ENCODE peak calls at places on chromosomes 2 and 18, in four cellular contexts. F is adipocyte, B is fibroblast of pulmonary artery, O is lower lobe of right lung. J is an unnamed sample.

GRCh38 chr2:227808936-227809335 is 4.7 kb upstream of the CCL20 start:
- DNase-seq in B (no peak), O (no peak), F (no peak), J (no peak)

GRCh38 chr2:30580394-30580793 is 133.3 kb downstream of the LCLAT1 start:
- DNase-seq in B (no peak), O (no peak), F (no peak), J (no peak)

GRCh38 chr2:144259332-144259731 is 260.6 kb downstream of the ZEB2 start:
- DNase-seq in B (no peak), F (no peak), O (no peak), J (no peak)

GRCh38 chr2:145022671-145023330 is 502.9 kb upstream of the ZEB2 start:
- DNase-seq in F (peak; percentile 87), O (no peak), B (peak; percentile 68), J (no peak)

GRCh38 chr2:185219981-185220380 is 518.6 kb upstream of the FSIP2 start:
- DNase-seq in F (peak; percentile 39), B (peak; percentile 1), O (no peak), J (no peak)

GRCh38 chr2:114727012-114727411 is 284.6 kb downstream of the DPP10 start:
- DNase-seq in B (no peak), O (no peak), F (no peak), J (peak; percentile 16)

GRCh38 chr2:231602874-231603467 is 10.3 kb downstream of the TEX44 start:
- DNase-seq in O (no peak), F (no peak), B (no peak), J (peak; percentile 10)

GRCh38 chr2:367246-367645 is 79.4 kb upstream of the ALKAL2 start:
- DNase-seq in B (no peak), F (no peak), O (no peak), J (no peak)

GRCh38 chr18:48135436-48135966 is 205.0 kb upstream of the SMAD2 start:
- DNase-seq in O (no peak), F (no peak), B (no peak), J (no peak)
- H3K4me3 ChIP-seq in O (peak overlapping the region; percentile 73), F (no peak overlapping the region), B (no peak overlapping the region), J (peak overlapping the region; percentile 48)

GRCh38 chr2:25685030-25685429 is 11.7 kb upstream of the DTNB start:
- DNase-seq in O (no peak), F (no peak), B (no peak), J (no peak)
- H3K4me3 ChIP-seq in O (no peak overlapping the region), F (no peak overlapping the region), B (no peak overlapping the region), J (no peak overlapping the region)

DNA sequence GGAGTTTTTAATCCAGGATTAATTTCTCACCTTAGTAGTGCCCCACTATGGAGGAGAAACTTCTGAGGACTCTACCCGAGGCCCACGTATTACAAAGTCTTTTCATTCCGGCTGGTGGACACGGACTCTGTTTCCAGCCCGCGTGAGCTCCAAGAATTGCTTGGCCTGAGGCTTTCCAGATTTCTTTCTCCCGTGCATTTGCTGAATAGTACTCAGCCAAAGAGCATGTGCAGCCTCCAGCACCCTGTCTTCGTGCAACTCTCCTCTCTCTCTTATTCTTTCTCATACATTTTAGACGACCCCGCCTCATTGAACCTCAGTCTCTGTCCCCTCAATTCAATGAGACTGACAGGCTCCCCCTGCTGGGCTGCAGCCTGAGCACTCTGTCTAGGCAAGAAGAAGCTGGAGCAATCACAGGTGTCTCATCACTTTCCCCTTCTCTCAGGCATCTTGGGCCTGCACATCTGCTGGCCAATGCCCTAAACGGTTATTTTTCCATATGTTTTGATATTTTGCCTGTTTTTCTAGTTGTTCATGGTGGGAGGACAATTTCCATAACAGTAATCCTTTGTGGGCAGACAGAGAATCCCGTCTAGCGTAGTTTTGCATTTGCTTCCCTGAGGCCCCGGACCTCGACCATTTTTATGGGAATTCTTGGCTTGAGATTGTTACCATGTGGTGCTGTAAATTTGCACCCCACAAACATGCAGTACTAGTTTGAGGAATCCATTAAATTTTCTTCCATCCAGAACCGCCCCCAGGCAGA is 50.0 kb upstream of the LPIN2 start:
- DNase-seq in B (peak; percentile 49), O (peak; percentile 76), F (peak; percentile 71), J (peak; percentile 64)
- H3K4me3 ChIP-seq in B (no peak overlapping the region), O (peak overlapping the region; percentile 24), F (peak overlapping the region; percentile 47), J (peak overlapping the region; percentile 13)

DNA sequence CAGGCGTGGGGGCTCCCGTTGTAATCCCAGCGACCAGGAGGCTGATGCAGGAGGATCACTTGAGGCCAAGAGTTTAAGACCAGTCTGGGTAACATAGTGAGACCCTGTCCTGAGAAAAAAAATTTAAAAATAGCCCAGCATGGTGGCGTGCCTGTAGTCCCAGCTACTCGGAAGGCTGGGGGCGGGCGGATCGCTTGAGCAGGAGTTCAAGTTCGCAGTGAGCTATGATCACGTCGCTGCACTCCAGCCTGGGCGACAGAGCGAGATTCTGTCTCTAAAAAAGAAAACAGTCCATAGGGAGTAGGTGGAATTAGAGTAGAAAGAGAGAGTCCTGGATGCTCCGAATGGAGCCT is 325 bp upstream of the TTLL4 start:
- DNase-seq in B (no peak), F (no peak), O (no peak), J (no peak)
- H3K4me3 ChIP-seq in B (peak overlapping the region; percentile 91), F (peak overlapping the region; percentile 82), O (peak overlapping the region; percentile 96), J (peak overlapping the region; percentile 73)

DNA sequence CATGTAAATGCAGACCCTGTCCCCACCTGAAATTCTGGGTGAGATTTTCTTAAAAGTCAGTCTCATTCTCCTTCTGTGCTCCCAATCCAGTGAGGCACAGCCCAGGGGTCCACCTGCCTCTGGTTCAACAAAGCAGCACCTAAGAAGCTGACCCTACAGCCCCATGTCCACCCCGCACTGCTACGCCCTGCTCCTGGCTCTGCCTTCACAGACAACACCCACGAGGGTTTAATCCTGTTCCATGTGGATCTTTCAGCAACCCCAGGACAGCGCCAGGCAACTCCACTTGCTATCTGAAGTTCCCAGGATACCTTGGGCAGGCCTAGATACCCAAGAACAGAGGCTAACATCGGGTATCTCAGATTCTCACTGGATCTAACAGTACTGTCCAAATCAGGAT is 44.9 kb downstream of the HDLBP start:
- DNase-seq in F (no peak), O (no peak), B (no peak), J (no peak)
- H3K4me3 ChIP-seq in F (peak overlapping the region; percentile 85), O (peak overlapping the region; percentile 81), B (peak overlapping the region; percentile 87), J (no peak overlapping the region)

DNA sequence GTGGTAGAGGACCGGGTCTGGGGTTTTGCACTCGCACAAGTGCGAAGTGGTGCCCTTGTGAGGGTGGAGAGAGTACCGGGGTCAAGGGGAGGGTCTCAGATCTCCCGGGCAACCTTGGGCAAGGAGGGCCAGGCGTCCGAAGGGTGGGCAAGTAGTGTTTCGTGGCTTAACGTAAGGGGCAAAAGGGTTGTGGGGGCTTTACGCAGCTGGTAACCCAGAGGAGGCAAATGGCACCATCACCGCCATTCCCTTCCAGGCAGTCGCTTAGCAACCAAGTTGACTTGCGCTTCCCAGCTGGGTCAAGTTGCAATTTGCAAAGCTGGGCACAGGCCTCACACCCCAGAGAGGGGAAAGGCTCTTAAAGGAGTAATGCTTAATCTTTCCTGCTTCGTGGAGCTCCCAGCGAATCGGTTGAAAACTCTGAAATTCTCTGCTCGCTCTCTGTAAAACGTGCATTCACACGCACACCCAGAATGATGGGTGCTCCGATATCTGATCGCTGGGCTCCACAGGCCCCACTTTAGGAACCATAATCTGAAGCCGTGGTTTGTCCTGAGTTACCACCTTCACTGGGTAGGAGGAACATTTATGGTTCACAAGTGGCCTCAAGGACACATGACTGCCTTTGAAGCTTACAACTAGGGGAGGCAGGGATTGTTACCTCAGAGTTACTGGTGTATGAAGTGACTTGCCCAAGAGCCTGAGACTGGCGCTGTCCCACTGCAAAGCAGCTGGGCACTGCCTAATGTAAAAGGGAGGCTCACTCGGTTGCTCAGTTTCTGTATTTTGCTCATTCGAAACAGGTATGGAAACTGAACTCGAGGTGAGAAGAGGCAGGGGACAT is 127.9 kb downstream of the UXS1 start:
- DNase-seq in B (no peak), O (no peak), F (no peak), J (no peak)
- H3K4me3 ChIP-seq in B (no peak overlapping the region), O (peak overlapping the region; percentile 52), F (no peak overlapping the region), J (peak overlapping the region; percentile 56)

GRCh38 chr2:237604960-237605359 is 14.4 kb upstream of the RAB17 start:
- DNase-seq in B (peak; percentile 71), F (no peak), O (no peak), J (no peak)

GRCh38 chr2:237604391-237604790 is 13.9 kb upstream of the RAB17 start:
- DNase-seq in B (no peak), O (no peak), F (no peak), J (no peak)

GRCh38 chr2:237603049-237603717 is 12.6 kb upstream of the RAB17 start:
- DNase-seq in B (no peak), O (no peak), F (no peak), J (no peak)

GRCh38 chr2:237602409-237602808 is 11.9 kb upstream of the RAB17 start:
- DNase-seq in F (no peak), B (no peak), O (no peak), J (no peak)

GRCh38 chr2:237603718-237604362 is 13.3 kb upstream of the RAB17 start:
- DNase-seq in O (no peak), F (peak; percentile 62), B (peak; percentile 93), J (peak; percentile 54)
- H3K4me3 ChIP-seq in O (peak overlapping the region; percentile 10), F (peak overlapping the region; percentile 15), B (no peak overlapping the region), J (peak overlapping the region; percentile 12)

DNA sequence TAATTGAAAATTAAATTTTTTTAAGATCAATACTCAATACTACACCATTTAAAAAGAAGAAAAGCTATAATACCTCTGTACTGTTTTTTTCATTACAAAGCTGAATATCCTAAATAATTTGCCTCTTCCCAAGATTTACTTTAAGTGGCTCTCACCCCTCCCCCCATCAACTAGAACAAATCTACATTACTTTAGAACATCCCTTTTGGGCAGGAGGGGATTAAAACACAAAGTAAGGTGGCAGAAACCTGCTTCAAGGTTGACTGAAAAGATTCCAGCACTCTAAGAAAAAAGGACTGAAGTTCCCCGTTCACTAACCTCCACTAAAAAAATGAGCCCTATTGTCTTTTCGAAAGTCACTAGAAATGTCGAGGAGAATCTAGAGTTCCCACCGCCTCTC is 42.3 kb downstream of the SLC38A11 start:
- DNase-seq in O (no peak), B (no peak), F (no peak), J (no peak)
- H3K4me3 ChIP-seq in O (no peak overlapping the region), B (no peak overlapping the region), F (no peak overlapping the region), J (no peak overlapping the region)

DNA sequence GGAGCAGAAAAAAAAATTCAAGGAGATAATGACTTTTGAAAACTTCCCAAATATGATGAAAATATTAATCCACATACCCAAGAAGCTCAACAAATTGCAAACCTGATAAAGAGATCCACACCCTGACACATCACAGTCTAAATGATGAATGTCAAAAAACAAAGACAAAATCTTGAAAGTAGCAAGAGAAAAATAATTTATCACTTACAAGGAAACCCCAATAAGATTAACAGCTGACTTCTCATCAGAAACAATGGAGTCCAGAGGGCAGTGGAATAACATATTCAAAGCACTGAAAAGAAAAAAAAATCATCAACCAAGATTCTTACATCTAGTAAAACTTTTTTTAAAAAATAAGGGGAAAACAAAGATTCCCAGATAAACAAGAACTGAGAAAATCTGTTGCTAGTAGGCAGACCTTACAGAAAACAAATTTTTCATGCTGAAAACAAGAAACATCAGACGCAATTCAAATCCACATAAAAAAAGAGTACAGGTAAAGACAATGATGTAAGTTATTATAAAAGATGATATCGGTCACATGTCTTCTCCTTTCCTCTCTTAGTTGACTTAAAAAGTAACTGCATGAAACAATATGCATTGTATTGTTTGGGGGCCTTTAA is 21.3 kb downstream of the SLC66A2 start:
- DNase-seq in B (no peak), O (no peak), F (peak; percentile 26), J (no peak)
- H3K4me3 ChIP-seq in B (no peak overlapping the region), O (no peak overlapping the region), F (peak overlapping the region; percentile 11), J (no peak overlapping the region)